ENCODE peak calls at places on chromosomes 2 and 18, in six cellular contexts. R is cardiac fibroblast, Z is left ventricle myocardium inferior, V is foreskin fibroblast, G is IMR-90, A is RWPE2. K is an unnamed sample.
A peak's percentile ranks its signal among the peaks of the same experiment; 100 is the strongest.

GRCh38 chr2:206361407-206362045 is 81.8 kb upstream of the ADAM23 start:
- DNase-seq in G (no peak), Z (no peak), V (no peak), A (no peak), R (no peak), K (no peak)

GRCh38 chr2:1688161-1688560 is 56.2 kb downstream of the PXDN start:
- DNase-seq in V (no peak), G (no peak), A (no peak), R (no peak), Z (no peak), K (no peak)

GRCh38 chr2:85888020-85888744 is 608 bp downstream of the ST3GAL5 start:
- DNase-seq in R (peak; percentile 16), Z (no peak), A (no peak), V (peak; percentile 42), G (no peak), K (no peak)

GRCh38 chr2:205982776-205983327 is 103.1 kb downstream of the INO80D start:
- DNase-seq in Z (no peak), G (no peak), A (no peak), R (no peak), V (no peak), K (no peak)

GRCh38 chr2:239093487-239093886 is 245.6 kb downstream of the TWIST2 start:
- DNase-seq in Z (no peak), G (no peak), V (no peak), R (no peak), A (no peak), K (no peak)

GRCh38 chr2:149648282-149649030 is 60.9 kb upstream of the MMADHC start:
- DNase-seq in G (peak; percentile 99), A (peak; percentile 35), R (peak; percentile 98), V (peak; percentile 98), Z (no peak), K (peak; percentile 41)

GRCh38 chr18:42574871-42575270 is 540.6 kb downstream of the RIT2 start:
- DNase-seq in Z (no peak), A (no peak), R (no peak), G (no peak), V (no peak), K (no peak)

GRCh38 chr2:38164881-38165280 is 88.9 kb upstream of the CYP1B1 start:
- DNase-seq in G (no peak), R (no peak), A (no peak), Z (no peak), V (peak; percentile 42), K (no peak)

GRCh38 chr2:169673921-169674320 is 20.3 kb downstream of the CFAP210 start:
- DNase-seq in G (no peak), R (no peak), V (no peak), A (no peak), Z (no peak), K (no peak)

GRCh38 chr18:31741096-31741735 is 19.5 kb downstream of the SLC25A52 start:
- DNase-seq in Z (no peak), A (no peak), R (peak; percentile 54), V (peak; percentile 46), G (peak; percentile 36), K (peak; percentile 16)

GRCh38 chr2:66439291-66440010 is 4.5 kb downstream of the MEIS1 start:
- DNase-seq in R (peak; percentile 54), G (no peak), Z (peak; percentile 27), A (no peak), V (peak; percentile 49), K (no peak)

GRCh38 chr2:176471949-176472348 is 202.7 kb downstream of the MTX2 start:
- DNase-seq in R (no peak), V (no peak), A (no peak), G (no peak), Z (no peak), K (no peak)

GRCh38 chr2:159044804-159045286 is 76.4 kb downstream of the TANC1 start:
- DNase-seq in G (no peak), R (no peak), A (no peak), Z (no peak), V (peak; percentile 80), K (no peak)

GRCh38 chr2:169464508-169465386 is 14.5 kb upstream of the BBS5 start:
- DNase-seq in Z (no peak), V (no peak), G (no peak), A (no peak), R (no peak), K (no peak)

GRCh38 chr2:39881494-39881893 is 102.4 kb upstream of the THUMPD2 start:
- DNase-seq in G (peak; percentile 40), A (no peak), Z (no peak), V (peak; percentile 42), R (peak; percentile 50), K (no peak)

GRCh38 chr2:103396152-103396551 is 634.3 kb downstream of the TMEM182 start:
- DNase-seq in R (no peak), G (no peak), Z (no peak), A (no peak), V (no peak), K (no peak)

GRCh38 chr18:159037-159652 is 788 bp downstream of the USP14 start:
- DNase-seq in V (peak; percentile 17), A (no peak), G (peak; percentile 18), R (peak; percentile 31), Z (no peak), K (no peak)

GRCh38 chr2:10591207-10591606 is 98.6 kb downstream of the NOL10 start:
- DNase-seq in R (peak; percentile 57), Z (no peak), A (no peak), G (peak; percentile 34), V (no peak), K (no peak)

GRCh38 chr2:49686291-49686690 is 532.0 kb upstream of the FSHR start:
- DNase-seq in V (no peak), A (no peak), G (no peak), R (no peak), Z (no peak), K (no peak)

GRCh38 chr2:65431417-65432226 is 777 bp downstream of the SPRED2 start:
- DNase-seq in V (peak; percentile 60), Z (peak; percentile 38), A (peak; percentile 66), G (peak; percentile 33), R (peak; percentile 33), K (no peak)

GRCh38 chr2:204339212-204339715 is 206.0 kb upstream of the PARD3B start:
- DNase-seq in R (no peak), G (no peak), Z (no peak), V (no peak), A (no peak), K (no peak)

DNA sequence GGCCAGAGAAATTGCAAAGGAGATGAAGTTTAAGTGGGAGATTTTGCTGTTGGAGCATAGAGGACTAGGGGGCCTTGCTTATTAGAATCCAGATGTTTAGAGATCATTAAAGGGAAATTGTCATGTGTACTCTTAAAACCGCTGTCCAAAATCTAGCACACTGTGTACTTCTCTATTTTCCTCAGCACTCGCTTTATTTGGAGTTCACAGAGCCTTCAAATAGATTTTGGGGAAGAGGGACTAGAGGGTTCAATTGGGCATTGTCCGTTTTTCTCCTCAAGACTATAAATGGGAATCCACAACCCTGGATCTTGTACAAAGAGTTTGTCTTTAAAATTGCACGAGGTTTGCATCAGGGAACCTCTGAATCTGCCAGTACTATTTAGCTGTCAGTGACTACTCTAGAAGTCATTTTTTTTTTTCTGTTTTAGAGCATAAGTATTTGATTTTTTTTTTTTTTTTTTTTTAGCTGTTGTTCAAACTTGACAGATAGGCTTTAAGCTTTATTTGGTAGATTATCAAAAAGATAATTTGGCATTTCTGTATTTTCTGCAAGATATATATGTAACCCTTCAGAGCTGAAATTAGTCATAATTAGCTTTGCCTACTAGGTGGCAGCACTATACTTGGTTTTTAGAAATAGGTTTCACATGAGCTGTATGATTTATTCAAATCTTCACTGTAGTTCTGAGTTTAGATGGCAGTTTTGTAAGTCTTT is 14.2 kb downstream of the PMS1 start:
- DNase-seq in G (peak; percentile 74), V (peak; percentile 73), R (peak; percentile 75), A (no peak), Z (no peak), K (peak; percentile 18)
- TF ChIP-seq CTCF in G (peak; percentile 70), V (peak; percentile 36), R (peak; percentile 46), A (peak; percentile 78), Z (peak; percentile 47), K (peak; percentile 31)

GRCh38 chr18:76528477-76529432 is 33.7 kb upstream of the ZNF516 start:
- DNase-seq in R (peak; percentile 50), G (peak; percentile 83), Z (no peak), V (peak; percentile 76), A (no peak), K (no peak)

GRCh38 chr18:76522551-76522950 is 27.5 kb upstream of the ZNF516 start:
- DNase-seq in R (no peak), V (no peak), Z (no peak), G (no peak), A (no peak), K (no peak)

GRCh38 chr18:76524477-76524876 is 29.4 kb upstream of the ZNF516 start:
- DNase-seq in G (no peak), A (no peak), V (no peak), Z (no peak), R (no peak), K (no peak)

GRCh38 chr18:76522104-76522503 is 27.1 kb upstream of the ZNF516 start:
- DNase-seq in G (no peak), R (no peak), V (no peak), Z (no peak), A (no peak), K (no peak)

GRCh38 chr18:76524900-76525698 is 30.1 kb upstream of the ZNF516 start:
- DNase-seq in Z (no peak), G (peak; percentile 68), V (peak; percentile 64), A (no peak), R (peak; percentile 67), K (peak; percentile 54)
- H3K4me3 ChIP-seq in Z (peak overlapping the region; percentile 58), G (peak overlapping the region; percentile 52), V (peak overlapping the region; percentile 62), A (peak overlapping the region; percentile 35), R (peak overlapping the region; percentile 36), K (peak overlapping the region; percentile 56)

DNA sequence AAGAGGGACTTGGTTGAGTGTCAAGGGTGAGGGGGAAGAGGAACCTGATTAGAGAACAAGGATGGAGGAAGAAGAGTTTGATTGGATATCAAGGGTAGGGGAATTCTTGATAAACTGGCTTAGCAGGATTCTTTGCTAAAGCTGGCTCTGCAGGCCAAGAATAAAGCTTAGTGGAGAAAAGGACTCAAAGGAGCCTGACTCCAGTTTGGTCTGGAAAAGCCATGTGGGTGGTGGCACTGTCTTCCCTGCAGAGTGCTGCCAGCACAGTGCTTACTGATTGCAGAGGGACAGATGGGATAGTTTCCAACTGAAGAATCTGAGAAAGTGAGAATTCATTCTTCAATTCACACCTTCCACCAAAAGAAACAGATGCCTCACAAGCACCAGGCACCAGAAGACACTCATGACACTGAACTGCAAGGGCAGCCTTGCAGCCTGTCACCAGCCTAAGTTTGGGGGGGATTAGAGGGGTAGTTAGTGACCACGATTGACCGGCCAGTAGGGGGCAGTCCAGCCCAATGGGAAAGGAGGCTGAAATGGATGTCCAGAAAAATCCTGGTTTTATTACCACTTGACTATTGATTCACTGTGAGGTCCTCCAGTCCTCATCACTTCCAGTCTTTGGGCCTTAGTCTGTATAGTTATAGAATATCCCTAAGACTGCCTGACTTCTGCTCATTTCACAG is 334.5 kb downstream of the SMAD2 start:
- DNase-seq in R (no peak), A (no peak), Z (no peak), G (no peak), V (no peak), K (no peak)
- TF ChIP-seq CTCF in R (no peak), A (peak; percentile 11), Z (peak; percentile 33), G (peak; percentile 29), V (no peak), K (no peak)

DNA sequence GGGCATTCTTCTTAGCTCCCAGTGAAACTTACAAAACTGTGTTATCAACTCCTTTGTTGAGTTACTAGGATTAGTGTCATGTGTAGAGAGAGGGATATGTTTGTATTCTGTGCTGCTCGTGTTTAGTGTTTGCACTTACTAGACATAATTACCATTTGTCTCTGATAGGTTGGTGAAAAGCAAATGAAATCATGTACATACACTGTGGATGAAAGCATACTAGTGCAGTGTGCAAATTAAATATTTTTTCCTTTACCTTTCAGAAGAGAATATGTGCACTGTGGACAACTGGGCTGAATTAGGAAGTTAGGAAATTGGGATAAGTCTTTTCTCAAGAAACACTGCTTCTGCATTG is 1.2 kb downstream of the KIAA1328 start:
- DNase-seq in R (no peak), A (no peak), G (no peak), Z (no peak), V (no peak), K (no peak)
- H3K4me3 ChIP-seq in R (peak overlapping the region; percentile 95), A (peak overlapping the region; percentile 61), G (peak overlapping the region; percentile 98), Z (peak overlapping the region; percentile 86), V (peak overlapping the region; percentile 94), K (peak overlapping the region; percentile 96)